ENCODE peak calls at places on chromosomes 12 and 14, in four cellular contexts. D is GM04503; H is cardiac fibroblast; N is stimulated activated CD4-positive, alpha-beta T cell treated with anti-CD3 and anti-CD28 coated beads, Interleukin-4, amount 100 ng/mL, for 48 hours. A is an unnamed sample.

GRCh38 chr12:124725612-124726237 is 137.9 kb downstream of the SCARB1 start:
- DNase-seq in D (no peak), H (no peak), N (no peak), A (no peak)

GRCh38 chr12:106074706-106075392 is 63.9 kb downstream of the NUAK1 start:
- DNase-seq in D (no peak), H (peak), N (no peak), A (no peak)

GRCh38 chr14:102544034-102544744 is 34.6 kb upstream of the ANKRD9 start:
- DNase-seq in D (no peak), H (no peak), N (no peak), A (no peak)

GRCh38 chr14:100341301-100342031 is 18.3 kb downstream of the SLC25A47 start:
- DNase-seq in D (peak), H (peak), N (no peak), A (no peak)

GRCh38 chr14:104970231-104971068 is 7.7 kb downstream of the AHNAK2 start:
- DNase-seq in D (peak), H (peak), N (no peak), A (peak)

GRCh38 chr14:73786942-73787759 is 64.5 kb upstream of the PTGR2 start:
- DNase-seq in D (no peak), H (peak), N (peak), A (peak)

GRCh38 chr14:20631023-20631820 is 10.3 kb downstream of the OR6S1 start:
- DNase-seq in D (no peak), H (peak), N (peak), A (peak)

GRCh38 chr12:121805171-121805687 is 1.4 kb downstream of the SETD1B start:
- DNase-seq in D (no peak), H (peak), N (no peak), A (peak)

GRCh38 chr12:9756756-9757155 is 3.9 kb downstream of the CD69 start:
- DNase-seq in D (no peak), H (no peak), N (no peak), A (no peak)

GRCh38 chr12:400828-401227 is 616 bp upstream of the CCDC77 start:
- DNase-seq in D (no peak), H (no peak), N (no peak), A (no peak)

GRCh38 chr12:65881965-65882413 is 57.7 kb downstream of the HMGA2 start:
- DNase-seq in D (no peak), H (peak), N (peak), A (peak)

GRCh38 chr12:92955997-92956663 is 27.0 kb upstream of the EEA1 start:
- DNase-seq in D (peak), H (peak), N (no peak), A (no peak)

GRCh38 chr12:53974084-53975018 is at the start of gene HOTAIR:
- DNase-seq in D (no peak), H (no peak), N (no peak), A (no peak)

GRCh38 chr14:64726585-64726890 is 22.3 kb downstream of the PLEKHG3 start:
- DNase-seq in D (no peak), H (no peak), N (no peak), A (peak)

GRCh38 chr12:64678835-64679234 is 68.5 kb downstream of the RASSF3 start:
- DNase-seq in D (no peak), H (no peak), N (no peak), A (no peak)

GRCh38 chr12:119061208-119061796 is 80.0 kb downstream of the SRRM4 start:
- DNase-seq in D (no peak), H (peak), N (peak), A (peak)

GRCh38 chr12:6335451-6336078 is 6.3 kb downstream of the TNFRSF1A start:
- DNase-seq in D (peak), H (peak), N (peak), A (peak)

GRCh38 chr14:68598621-68599447 is 194.0 kb downstream of the ZFP36L1 start:
- DNase-seq in D (no peak), H (peak), N (no peak), A (peak)

GRCh38 chr14:104989951-104990303 is 4.3 kb downstream of the CLBA1 start:
- DNase-seq in D (no peak), H (no peak), N (no peak), A (peak)

GRCh38 chr12:12032260-12032761 is 38.4 kb upstream of the BCL2L14 start:
- DNase-seq in D (no peak), H (no peak), N (no peak), A (no peak)

GRCh38 chr12:124088232-124088907 is 115.4 kb downstream of the ZNF664 start:
- DNase-seq in D (no peak), H (no peak), N (no peak), A (no peak)

GRCh38 chr12:92702754-92703679 is at the start of gene PLEKHG7:
- DNase-seq in D (no peak), H (no peak), N (no peak), A (no peak)

GRCh38 chr12:76810690-76811434 is 46.9 kb downstream of the ZDHHC17 start:
- DNase-seq in D (no peak), H (no peak), N (no peak), A (no peak)

GRCh38 chr14:99749142-99749541 is 44.1 kb upstream of the EML1 start:
- DNase-seq in D (no peak), H (no peak), N (no peak), A (no peak)

GRCh38 chr14:89339579-89339978 is 77.5 kb downstream of the FOXN3 start:
- DNase-seq in D (no peak), H (no peak), N (no peak), A (no peak)

GRCh38 chr14:77133718-77134338 is 7.8 kb downstream of the ZDHHC22 start:
- DNase-seq in D (no peak), H (peak), N (peak), A (no peak)

GRCh38 chr14:50173891-50174290 is 57.5 kb downstream of the SOS2 start:
- DNase-seq in D (peak), H (no peak), N (no peak), A (no peak)

GRCh38 chr14:50821471-50822464 is 9.2 kb downstream of the NIN start:
- DNase-seq in D (no peak), H (no peak), N (no peak), A (no peak)

GRCh38 chr12:126784328-126784921 is 1482.5 kb upstream of the TMEM132C start:
- DNase-seq in D (peak), H (no peak), N (peak), A (no peak)

GRCh38 chr14:72182773-72183432 is 250.7 kb downstream of the RGS6 start:
- DNase-seq in D (no peak), H (no peak), N (no peak), A (no peak)

GRCh38 chr12:44774815-44775411 is 101.2 kb downstream of the NELL2 start:
- DNase-seq in D (no peak), H (peak), N (peak), A (no peak)

GRCh38 chr12:1933342-1933992 is 15.0 kb upstream of the CACNA2D4 start:
- DNase-seq in D (no peak), H (no peak), N (no peak), A (no peak)

GRCh38 chr12:25653487-25654175 is 100.5 kb upstream of the LMNTD1 start:
- DNase-seq in D (no peak), H (peak), N (no peak), A (no peak)

GRCh38 chr14:101476258-101476930 is 84.9 kb upstream of the DIO3 start:
- DNase-seq in D (no peak), H (no peak), N (no peak), A (no peak)

GRCh38 chr14:44745371-44745770 is 216.4 kb downstream of the KLHL28 start:
- DNase-seq in D (no peak), H (no peak), N (no peak), A (no peak)

GRCh38 chr14:52220924-52221802 is 46.3 kb upstream of the PTGDR start:
- DNase-seq in D (no peak), H (no peak), N (no peak), A (no peak)

GRCh38 chr12:54526800-54527630 is 22.4 kb upstream of the PDE1B start:
- DNase-seq in D (no peak), H (peak), N (peak), A (peak)

GRCh38 chr14:96143906-96144305 is 60.7 kb upstream of the BDKRB2 start:
- DNase-seq in D (no peak), H (no peak), N (no peak), A (no peak)

A was measured in uterus.